ENCODE peak calls at places on chromosomes 16 and 17, in six cellular contexts. I, Y, B, Z, P and T are unnamed samples.

GRCh38 chr17:57404073-57404472 is 147.8 kb downstream of the MSI2 start:
- DNase-seq in Y (no peak), I (no peak), Z (no peak), B (no peak), P (no peak), T (no peak)

GRCh38 chr17:15659663-15660062 is 24.4 kb downstream of the TRIM16 start:
- DNase-seq in P (no peak), Y (no peak), I (no peak), B (no peak), Z (no peak), T (no peak)

GRCh38 chr16:11308493-11309283 is 27.6 kb upstream of the PRM1 start:
- DNase-seq in P (no peak), B (no peak), I (no peak), Z (no peak), Y (no peak), T (no peak)

GRCh38 chr16:72278301-72278700 is 106.3 kb upstream of the PMFBP1 start:
- DNase-seq in B (no peak), I (no peak), P (no peak), Y (no peak), Z (no peak), T (no peak)

GRCh38 chr17:79531191-79531590 is 79.7 kb downstream of the RBFOX3 start:
- DNase-seq in I (no peak), B (no peak), P (no peak), Y (no peak), Z (no peak), T (no peak)

GRCh38 chr17:44220211-44221071 is 966 bp upstream of the UBTF start:
- DNase-seq in I (no peak), Y (peak; percentile 33), P (peak; percentile 48), B (peak; percentile 48), Z (no peak), T (peak; percentile 61)

GRCh38 chr17:794876-795275 is 12.7 kb downstream of the MRM3 start:
- DNase-seq in I (peak; percentile 15), B (peak; percentile 85), Z (no peak), P (peak; percentile 73), Y (peak; percentile 85), T (peak; percentile 80)

GRCh38 chr16:65660390-65660789 is 538.5 kb upstream of the CDH11 start:
- DNase-seq in Z (no peak), B (no peak), P (no peak), I (no peak), Y (no peak), T (no peak)

GRCh38 chr17:55117063-55117611 is 147.6 kb upstream of the HLF start:
- DNase-seq in I (no peak), Z (no peak), P (no peak), B (no peak), Y (no peak), T (no peak)

GRCh38 chr17:13671771-13672170 is 70.0 kb upstream of the HS3ST3A1 start:
- DNase-seq in Y (no peak), P (no peak), I (no peak), B (no peak), Z (no peak), T (no peak)

GRCh38 chr17:6358131-6358530 is 76.8 kb downstream of the AIPL1 start:
- DNase-seq in B (no peak), I (no peak), Y (no peak), Z (no peak), P (no peak), T (no peak)